ENCODE peak calls at places on chromosomes 12 and 14, in eight cellular contexts. W is CD4-positive, alpha-beta T cell; B is left lung; S is OCI-LY7; G is GM23248; Q is colonic mucosa; P is CD8-positive, alpha-beta T cell; J is heart right ventricle. R is an unnamed sample.

GRCh38 chr14:68255697-68256178 is 436.2 kb downstream of the RAD51B start:
- DNase-seq in W (no peak), Q (no peak), P (no peak), B (no peak), S (no peak), G (peak; percentile 66), J (no peak), R (no peak)

GRCh38 chr12:93183940-93184663 is 193.6 kb upstream of the NUDT4 start:
- DNase-seq in B (no peak), P (no peak), W (no peak), J (peak; percentile 65), Q (no peak), G (peak; percentile 35), S (peak; percentile 70), R (no peak)

GRCh38 chr12:102603021-102603420 is 122.7 kb upstream of the IGF1 start:
- DNase-seq in W (no peak), B (no peak), J (no peak), P (no peak), G (no peak), Q (no peak), S (no peak), R (no peak)

GRCh38 chr12:69896653-69897381 is 71.8 kb downstream of the MYRFL start:
- DNase-seq in P (no peak), B (no peak), S (no peak), J (no peak), W (no peak), Q (no peak), G (no peak), R (no peak)

GRCh38 chr12:116766285-116766684 is 28.2 kb downstream of the RNFT2 start:
- DNase-seq in G (no peak), J (no peak), S (no peak), W (no peak), B (no peak), Q (no peak), P (no peak), R (no peak)

GRCh38 chr12:41521872-41522379 is 333.8 kb downstream of the PDZRN4 start:
- DNase-seq in G (peak; percentile 82), S (peak; percentile 57), P (no peak), B (no peak), J (no peak), Q (no peak), W (no peak), R (no peak)

GRCh38 chr14:99930420-99931274 is 134.6 kb upstream of the EVL start:
- DNase-seq in P (no peak), B (no peak), G (peak; percentile 39), J (no peak), W (no peak), S (no peak), Q (no peak), R (no peak)

GRCh38 chr12:52837341-52837741 is 3.2 kb upstream of the KRT79 start:
- DNase-seq in J (no peak), S (no peak), Q (no peak), P (no peak), W (no peak), B (no peak), G (peak; percentile 87), R (no peak)

GRCh38 chr12:124913474-124914391 is 717 bp downstream of the UBC start:
- DNase-seq in G (peak; percentile 94), Q (peak; percentile 96), J (peak; percentile 86), W (peak; percentile 92), B (peak; percentile 92), S (peak; percentile 96), P (peak; percentile 81), R (peak; percentile 87)

GRCh38 chr14:52043690-52044089 is 25.2 kb downstream of the NID2 start:
- DNase-seq in G (peak; percentile 48), B (no peak), Q (peak; percentile 58), J (no peak), S (peak; percentile 23), P (no peak), W (peak; percentile 18), R (no peak)

GRCh38 chr12:6699989-6700645 is 498 bp downstream of the PIANP start:
- DNase-seq in Q (no peak), W (peak; percentile 13), J (no peak), S (peak; percentile 59), B (no peak), P (no peak), G (peak; percentile 34), R (no peak)

GRCh38 chr14:68864301-68864810 is 71.5 kb upstream of the ZFP36L1 start:
- DNase-seq in J (no peak), G (peak; percentile 41), W (no peak), S (no peak), Q (no peak), B (no peak), P (no peak), R (no peak)

GRCh38 chr14:66464261-66464660 is 21.9 kb upstream of the CCDC196 start:
- DNase-seq in Q (no peak), B (no peak), S (no peak), P (no peak), J (no peak), W (no peak), G (no peak), R (no peak)

GRCh38 chr12:5276327-5276880 is 155.5 kb upstream of the NTF3 start:
- DNase-seq in S (no peak), G (no peak), W (no peak), B (no peak), Q (peak; percentile 7), P (no peak), J (no peak), R (no peak)

GRCh38 chr12:68591716-68592437 is 18.8 kb upstream of the RAP1B start:
- DNase-seq in Q (no peak), P (no peak), B (no peak), G (no peak), S (peak; percentile 85), J (no peak), W (no peak), R (no peak)

GRCh38 chr14:56092761-56093160 is 25.4 kb upstream of the PELI2 start:
- DNase-seq in S (no peak), B (no peak), Q (no peak), J (no peak), G (no peak), P (no peak), W (no peak), R (no peak)

GRCh38 chr12:111444314-111444705 is 38.6 kb downstream of the SH2B3 start:
- DNase-seq in G (no peak), J (no peak), B (no peak), P (no peak), Q (no peak), W (no peak), S (peak; percentile 74), R (no peak)

GRCh38 chr12:115617391-115617790 is 660.1 kb downstream of the MED13L start:
- DNase-seq in J (no peak), B (no peak), S (no peak), P (no peak), Q (no peak), W (no peak), G (no peak), R (no peak)

GRCh38 chr14:30966415-30967363 is 58.8 kb upstream of the AP4S1 start:
- DNase-seq in Q (no peak), P (no peak), S (no peak), J (no peak), W (no peak), G (no peak), B (no peak), R (no peak)

GRCh38 chr12:109880049-109880931 is at the start of gene GLTP:
- DNase-seq in S (peak; percentile 94), G (peak; percentile 96), P (peak; percentile 82), Q (peak; percentile 84), J (peak; percentile 81), B (peak; percentile 84), W (peak; percentile 88), R (peak; percentile 94)

DNA sequence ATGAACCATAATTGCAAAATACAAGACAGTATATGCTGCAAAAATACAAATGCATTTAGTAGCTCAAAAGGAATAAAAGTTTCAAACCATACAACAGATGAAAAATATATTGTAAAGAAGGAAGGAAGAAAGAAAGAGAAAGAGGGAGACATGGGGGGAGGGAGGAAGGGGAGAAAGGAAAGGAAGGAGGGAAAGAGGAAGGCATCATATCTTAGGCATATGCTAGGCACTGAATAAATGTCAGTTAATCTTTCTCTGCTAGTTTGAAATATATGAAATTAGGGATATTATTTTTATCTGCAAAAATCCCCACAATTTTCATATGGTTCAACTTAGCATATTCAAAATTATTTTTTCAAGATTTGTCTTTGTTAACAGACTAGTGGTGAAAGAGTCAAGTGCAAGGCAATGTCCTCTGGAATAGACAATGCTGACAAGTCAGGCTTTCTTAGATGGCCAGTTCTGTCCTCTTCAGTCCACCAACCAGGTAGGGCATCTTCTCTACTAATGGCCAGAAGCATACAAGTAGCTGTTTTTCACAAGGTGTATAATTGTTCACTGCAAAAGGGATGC is 506.4 kb downstream of the PRKD1 start:
- DNase-seq in S (no peak), W (no peak), G (no peak), J (no peak), B (no peak), P (no peak), Q (no peak), R (no peak)
- H3K9me3 ChIP-seq in S (peaks cover 9% of the 10 kb centered on the region), W (no peaks in the 10 kb centered on the region), G (no peaks in the 10 kb centered on the region), J (no peaks in the 10 kb centered on the region), B (no peaks in the 10 kb centered on the region), P (no peaks in the 10 kb centered on the region), Q (no peaks in the 10 kb centered on the region), R (no peaks in the 10 kb centered on the region)

GRCh38 chr12:133057446-133057845 is 20.1 kb downstream of the ZNF84 start:
- DNase-seq in W (no peak), S (no peak), Q (no peak), B (no peak), J (no peak), P (no peak), G (peak; percentile 4), R (no peak)
- H3K9me3 ChIP-seq in W (peaks cover 82% of the 10 kb centered on the region), S (peaks cover 80% of the 10 kb centered on the region), Q (peaks cover 42% of the 10 kb centered on the region), B (peaks cover 59% of the 10 kb centered on the region), J (peaks cover 95% of the 10 kb centered on the region), P (peaks cover 79% of the 10 kb centered on the region), G (peaks cover 61% of the 10 kb centered on the region), R (peaks cover 77% of the 10 kb centered on the region)

GRCh38 chr12:66563220-66563619 is 115.7 kb downstream of the GRIP1 start:
- DNase-seq in S (no peak), J (no peak), G (no peak), B (no peak), P (no peak), W (no peak), Q (no peak), R (no peak)
- H3K9me3 ChIP-seq in S (peaks cover 20% of the 10 kb centered on the region), J (peaks cover 7% of the 10 kb centered on the region), G (no peaks in the 10 kb centered on the region), B (no peaks in the 10 kb centered on the region), P (no peaks in the 10 kb centered on the region), W (peaks cover 17% of the 10 kb centered on the region), Q (no peaks in the 10 kb centered on the region), R (no peaks in the 10 kb centered on the region)

DNA sequence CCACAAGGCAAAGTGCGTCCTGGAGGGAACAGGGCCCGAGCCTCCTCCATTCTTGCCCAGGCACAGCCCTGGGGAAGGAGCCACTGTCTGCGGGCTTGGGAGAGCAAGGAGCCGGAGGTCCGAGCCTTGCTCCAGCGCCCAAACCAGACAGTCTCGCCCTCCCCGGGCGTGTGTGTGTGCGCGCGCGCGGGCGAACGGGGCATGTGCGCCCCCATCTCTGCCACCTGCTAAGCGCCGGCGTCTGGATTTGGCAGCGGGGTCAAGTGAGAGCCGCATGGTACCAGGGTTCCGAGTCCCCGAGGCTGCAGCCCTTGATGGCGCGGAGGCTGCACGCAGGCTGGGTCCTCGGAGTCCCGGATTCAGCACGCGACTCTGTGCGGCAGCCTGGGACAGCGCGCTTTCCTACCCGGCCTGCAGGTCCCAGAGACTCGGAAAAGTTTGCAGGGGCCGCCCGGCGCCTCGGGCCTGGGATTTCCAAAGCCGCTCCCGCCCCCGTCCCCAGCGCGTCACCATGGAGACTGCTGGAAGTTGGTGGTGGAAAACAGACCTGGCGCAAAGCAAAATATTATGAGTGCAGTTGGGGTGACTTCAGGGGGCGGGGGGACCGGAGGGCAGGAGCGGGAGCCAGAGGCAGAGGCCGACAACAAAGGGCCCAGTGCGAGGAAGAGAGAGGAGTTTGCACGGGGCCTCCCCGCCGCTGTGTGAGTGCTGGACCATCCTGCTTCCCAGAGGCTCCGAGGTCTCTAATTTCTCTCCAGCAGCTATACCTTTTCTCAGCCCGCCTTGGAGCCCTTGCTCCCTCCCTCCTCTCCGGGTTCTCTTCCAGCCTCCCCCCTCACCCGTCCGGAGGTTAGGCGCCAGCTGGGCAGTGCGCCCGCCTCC is 4.2 kb downstream of the RFX4 start:
- DNase-seq in B (no peak), S (no peak), P (no peak), J (no peak), W (no peak), G (no peak), Q (no peak), R (no peak)
- H3K9me3 ChIP-seq in B (no peaks in the 10 kb centered on the region), S (no peaks in the 10 kb centered on the region), P (no peaks in the 10 kb centered on the region), J (no peaks in the 10 kb centered on the region), W (no peaks in the 10 kb centered on the region), G (no peaks in the 10 kb centered on the region), Q (no peaks in the 10 kb centered on the region), R (no peaks in the 10 kb centered on the region)